ENCODE peak calls at places on chromosome 15, in eight cellular contexts. T, K, R, Z, H, Q, G and X are unnamed samples.

GRCh38 chr15:91882858-91883586 is 29.5 kb downstream of the SLCO3A1 start:
- DNase-seq in G (no peak), Q (no peak), R (no peak), K (peak; percentile 54), T (no peak), Z (no peak), H (no peak), X (peak; percentile 34)

GRCh38 chr15:68315495-68316007 is 38.0 kb downstream of the FEM1B start:
- DNase-seq in K (no peak), G (no peak), R (no peak), H (no peak), T (peak; percentile 59), Z (no peak), Q (no peak), X (no peak)

GRCh38 chr15:68787609-68788264 is 33.0 kb downstream of the ANP32A start:
- DNase-seq in R (no peak), T (peak; percentile 53), Z (peak; percentile 67), Q (no peak), K (no peak), H (no peak), G (no peak), X (no peak)

GRCh38 chr15:68375716-68376220 is 56.2 kb downstream of the ITGA11 start:
- DNase-seq in H (no peak), G (no peak), K (no peak), Q (no peak), R (no peak), T (peak; percentile 7), Z (no peak), X (no peak)

GRCh38 chr15:89642106-89642505 is 13.2 kb downstream of the KIF7 start:
- DNase-seq in H (no peak), R (no peak), G (no peak), K (no peak), Z (no peak), Q (no peak), T (peak; percentile 65), X (no peak)

GRCh38 chr15:81400640-81401236 is 26.7 kb upstream of the TMC3 start:
- DNase-seq in G (peak; percentile 38), H (no peak), K (peak; percentile 29), Q (no peak), T (no peak), R (no peak), Z (no peak), X (no peak)

GRCh38 chr15:74541494-74542191 is 623 bp downstream of the ARID3B start:
- DNase-seq in Q (peak; percentile 21), G (peak; percentile 73), T (peak; percentile 65), Z (peak; percentile 50), K (no peak), R (peak; percentile 87), H (no peak), X (peak; percentile 30)

GRCh38 chr15:69713726-69714559 is 261.3 kb downstream of the RPLP1 start:
- DNase-seq in Q (no peak), G (peak; percentile 93), T (no peak), R (peak; percentile 87), Z (no peak), H (no peak), K (peak; percentile 23), X (no peak)

GRCh38 chr15:40115670-40116093 is 7.0 kb upstream of the BMF start:
- DNase-seq in Z (peak; percentile 80), T (peak; percentile 75), G (peak; percentile 33), K (peak; percentile 62), Q (no peak), R (peak; percentile 71), H (no peak), X (peak; percentile 69)

GRCh38 chr15:79091204-79091867 is 756 bp upstream of the RASGRF1 start:
- DNase-seq in T (peak; percentile 40), R (peak; percentile 11), H (peak; percentile 47), G (no peak), Q (peak; percentile 5), K (no peak), Z (no peak), X (no peak)

GRCh38 chr15:77418341-77419049 is 1.4 kb downstream of the PEAK1 start:
- DNase-seq in Z (no peak), K (no peak), T (no peak), H (no peak), Q (no peak), R (no peak), G (peak; percentile 21), X (no peak)

GRCh38 chr15:46280753-46281521 is 646.1 kb downstream of the SQOR start:
- DNase-seq in Q (no peak), H (no peak), R (no peak), K (peak; percentile 39), Z (no peak), T (no peak), G (peak; percentile 34), X (no peak)

GRCh38 chr15:89002281-89002761 is 85.9 kb upstream of the ABHD2 start:
- DNase-seq in T (no peak), G (peak; percentile 76), Z (peak; percentile 68), K (peak; percentile 74), R (no peak), Q (no peak), H (no peak), X (no peak)

GRCh38 chr15:100464895-100465294 is 63.9 kb downstream of the CERS3 start:
- DNase-seq in T (no peak), K (no peak), G (no peak), Z (no peak), R (no peak), Q (no peak), H (no peak), X (no peak)

GRCh38 chr15:43763819-43764446 is 12.8 kb downstream of the ELL3 start:
- DNase-seq in K (no peak), Q (no peak), Z (no peak), G (no peak), T (no peak), H (no peak), R (no peak), X (no peak)

GRCh38 chr15:39341238-39341637 is 239.6 kb upstream of the THBS1 start:
- DNase-seq in K (no peak), Z (no peak), T (no peak), H (no peak), R (no peak), Q (no peak), G (no peak), X (no peak)

GRCh38 chr15:39391230-39391629 is 189.6 kb upstream of the THBS1 start:
- DNase-seq in G (peak; percentile 43), Q (no peak), Z (no peak), K (peak; percentile 81), H (no peak), R (no peak), T (no peak), X (no peak)

GRCh38 chr15:100438570-100438969 is 90.2 kb downstream of the CERS3 start:
- DNase-seq in R (peak; percentile 24), Q (no peak), H (peak; percentile 22), K (peak; percentile 11), Z (peak; percentile 74), G (peak; percentile 27), T (no peak), X (peak; percentile 83)

GRCh38 chr15:68343579-68344225 is 66.2 kb downstream of the FEM1B start:
- DNase-seq in G (no peak), R (no peak), H (no peak), Z (no peak), Q (no peak), T (no peak), K (no peak), X (no peak)

GRCh38 chr15:98689431-98689861 is 41.1 kb downstream of the IGF1R start:
- DNase-seq in K (no peak), G (peak; percentile 60), Q (no peak), H (no peak), Z (no peak), T (no peak), R (no peak), X (no peak)

GRCh38 chr15:57134877-57135276 is 216.4 kb downstream of the TCF12 start:
- DNase-seq in G (no peak), T (no peak), H (no peak), Q (no peak), Z (no peak), K (no peak), R (no peak), X (no peak)

GRCh38 chr15:59522988-59523461 is 85.0 kb downstream of the FAM81A start:
- DNase-seq in H (no peak), Z (no peak), K (no peak), T (no peak), Q (no peak), R (peak; percentile 11), G (no peak), X (no peak)

GRCh38 chr15:86555939-86556725 is 476.5 kb downstream of the AGBL1 start:
- DNase-seq in H (no peak), Q (no peak), T (no peak), K (no peak), R (no peak), Z (no peak), G (peak; percentile 40), X (no peak)

GRCh38 chr15:99197861-99198260 is 51.5 kb downstream of the TTC23 start:
- DNase-seq in H (no peak), K (no peak), R (no peak), Z (no peak), Q (no peak), T (no peak), G (no peak), X (no peak)